ENCODE peak calls at places on chromosomes 11 and 22, in nine cellular contexts. S is heart left ventricle; O is RWPE1; X is B cell; W is endothelial cell; B is sigmoid colon; M is left ventricle myocardium inferior; T is CD8-positive, alpha-beta T cell; G is choroid plexus epithelial cell. D is an unnamed sample.

GRCh38 chr11:11622772-11623531 is 1.1 kb upstream of the GALNT18 start:
- DNase-seq in S (no peak), O (no peak), X (no peak), W (no peak), B (peak), M (no peak), T (no peak), G (no peak), D (no peak)

GRCh38 chr11:65311197-65311631 is 3.5 kb upstream of the CDC42EP2 start:
- DNase-seq in S (no peak), O (peak), X (no peak), W (no peak), B (no peak), M (no peak), T (no peak), G (no peak), D (no peak)

GRCh38 chr11:132444891-132445290 is 1074.5 kb downstream of the NTM start:
- DNase-seq in S (no peak), O (no peak), X (no peak), W (no peak), B (no peak), M (no peak), T (no peak), G (no peak), D (no peak)

GRCh38 chr11:132648841-132649240 is 883.5 kb downstream of the OPCML start:
- DNase-seq in S (no peak), O (no peak), X (no peak), W (no peak), B (no peak), M (no peak), T (no peak), G (no peak), D (no peak)

GRCh38 chr11:113016905-113017304 is 55.7 kb downstream of the NCAM1 start:
- DNase-seq in S (no peak), O (no peak), X (no peak), W (no peak), B (no peak), M (no peak), T (no peak), G (no peak), D (no peak)

GRCh38 chr11:96254854-96255253 is 88.1 kb downstream of the MAML2 start:
- DNase-seq in S (no peak), O (no peak), X (no peak), W (no peak), B (no peak), M (no peak), T (no peak), G (no peak), D (no peak)

GRCh38 chr11:62539238-62539925 is 7.2 kb downstream of the AHNAK start:
- DNase-seq in S (peak), O (peak), X (no peak), W (no peak), B (peak), M (peak), T (peak), G (peak), D (peak)

GRCh38 chr22:38413085-38414008 is 41.7 kb downstream of the KCNJ4 start:
- DNase-seq in S (peak), O (no peak), X (no peak), W (no peak), B (peak), M (peak), T (peak), G (no peak), D (no peak)

GRCh38 chr11:71207563-71207962 is 44.8 kb downstream of the SHANK2 start:
- DNase-seq in S (no peak), O (no peak), X (no peak), W (no peak), B (peak), M (no peak), T (no peak), G (no peak), D (no peak)

GRCh38 chr11:44016129-44016528 is 31.7 kb upstream of the ACCSL start:
- DNase-seq in S (peak), O (no peak), X (no peak), W (no peak), B (peak), M (peak), T (no peak), G (peak), D (no peak)

DNA sequence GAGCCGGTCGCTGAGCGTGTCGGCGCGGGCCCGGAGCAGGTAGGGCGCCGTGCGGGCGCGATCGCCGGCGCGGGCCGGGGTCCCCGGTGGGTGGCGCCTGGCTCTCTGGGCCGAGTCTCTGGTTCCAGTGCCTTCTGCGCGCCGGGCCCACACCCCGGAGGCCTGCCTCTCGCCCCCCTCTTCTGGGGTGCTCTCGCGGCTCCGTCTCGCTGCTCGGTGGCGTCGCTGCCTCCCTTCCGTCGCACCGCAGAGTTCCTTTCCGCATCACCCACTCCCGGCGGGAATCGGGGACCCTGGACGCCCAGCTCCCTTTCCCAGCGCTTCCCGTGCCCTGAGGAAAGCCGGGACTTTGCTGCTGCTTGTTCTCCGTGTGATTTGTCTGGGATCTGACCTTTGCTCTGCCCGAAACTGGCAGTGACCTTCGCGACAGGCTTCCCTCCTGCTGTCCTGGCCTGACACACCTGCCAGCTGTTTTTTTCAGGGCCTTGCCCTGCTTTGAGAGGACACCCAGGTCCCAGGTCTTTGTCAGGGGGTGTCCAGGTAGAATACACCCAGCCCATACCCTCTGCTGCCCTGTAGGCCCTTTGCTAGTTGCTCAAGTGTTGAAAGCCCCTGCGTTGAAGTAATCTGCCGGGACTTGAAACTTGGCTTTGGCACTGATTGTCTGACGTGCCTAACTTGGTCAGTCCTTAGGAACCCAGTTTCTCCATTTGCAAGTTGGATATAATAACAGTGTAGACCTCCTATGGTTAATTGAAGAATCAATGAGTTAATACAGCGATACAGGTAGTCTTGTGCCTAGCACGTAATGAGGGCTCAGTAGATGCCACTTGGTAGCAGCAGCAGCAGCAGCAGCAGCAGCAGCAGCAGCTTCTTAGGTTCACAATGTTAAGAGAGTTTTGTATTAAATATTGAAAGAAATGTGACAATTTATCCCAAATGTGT is 791 bp downstream of the FDX1 start:
- DNase-seq in S (peak), O (no peak), X (peak), W (no peak), B (peak), M (no peak), T (peak), G (peak), D (peak)
- TF ChIP-seq CTCF in S (no peak), O (peak), X (peak), W (peak), B (no peak), M (peak), T (no peak), G (no peak), D (no peak)

DNA sequence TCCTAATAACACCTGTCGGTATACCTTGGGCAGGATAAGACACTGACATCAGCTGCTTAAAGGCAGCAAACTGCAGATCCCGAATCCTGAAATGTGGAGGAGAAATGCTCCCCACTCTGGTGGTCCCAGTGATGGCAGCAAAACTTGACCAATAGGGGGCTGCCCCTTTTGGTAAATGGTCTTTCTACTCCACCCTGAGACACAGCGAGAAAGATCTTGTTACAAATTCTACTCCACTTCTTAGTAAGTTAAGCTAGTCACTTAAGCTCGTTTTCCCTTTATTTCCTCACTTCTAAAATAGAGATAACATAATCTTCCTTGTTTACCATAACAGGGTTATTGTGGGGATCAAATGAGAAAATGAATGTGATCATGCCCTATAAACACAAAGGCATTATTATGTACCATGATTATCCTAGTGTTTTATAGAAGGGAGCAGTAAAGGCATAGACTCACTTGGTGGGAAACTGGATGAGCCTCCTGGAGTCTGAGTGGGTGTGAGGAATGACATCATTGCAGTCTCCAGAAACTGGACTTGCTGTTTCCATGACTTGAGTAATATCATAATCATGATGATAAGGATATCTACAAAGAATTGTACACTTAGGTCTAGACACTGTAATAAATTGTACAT is 50.9 kb downstream of the ENDOD1 start:
- DNase-seq in S (no peak), O (no peak), X (no peak), W (no peak), B (no peak), M (no peak), T (no peak), G (peak), D (no peak)
- TF ChIP-seq CTCF in S (no peak), O (no peak), X (no peak), W (no peak), B (no peak), M (no peak), T (no peak), G (no peak), D (no peak)

GRCh38 chr22:22103078-22103593 is 120.5 kb upstream of the TOP3B start:
- DNase-seq in S (no peak), O (no peak), X (no peak), W (peak), B (no peak), M (no peak), T (peak), G (peak), D (no peak)
- TF ChIP-seq CTCF in S (no peak), O (no peak), X (peak), W (peak), B (no peak), M (peak), T (no peak), G (peak), D (peak)

DNA sequence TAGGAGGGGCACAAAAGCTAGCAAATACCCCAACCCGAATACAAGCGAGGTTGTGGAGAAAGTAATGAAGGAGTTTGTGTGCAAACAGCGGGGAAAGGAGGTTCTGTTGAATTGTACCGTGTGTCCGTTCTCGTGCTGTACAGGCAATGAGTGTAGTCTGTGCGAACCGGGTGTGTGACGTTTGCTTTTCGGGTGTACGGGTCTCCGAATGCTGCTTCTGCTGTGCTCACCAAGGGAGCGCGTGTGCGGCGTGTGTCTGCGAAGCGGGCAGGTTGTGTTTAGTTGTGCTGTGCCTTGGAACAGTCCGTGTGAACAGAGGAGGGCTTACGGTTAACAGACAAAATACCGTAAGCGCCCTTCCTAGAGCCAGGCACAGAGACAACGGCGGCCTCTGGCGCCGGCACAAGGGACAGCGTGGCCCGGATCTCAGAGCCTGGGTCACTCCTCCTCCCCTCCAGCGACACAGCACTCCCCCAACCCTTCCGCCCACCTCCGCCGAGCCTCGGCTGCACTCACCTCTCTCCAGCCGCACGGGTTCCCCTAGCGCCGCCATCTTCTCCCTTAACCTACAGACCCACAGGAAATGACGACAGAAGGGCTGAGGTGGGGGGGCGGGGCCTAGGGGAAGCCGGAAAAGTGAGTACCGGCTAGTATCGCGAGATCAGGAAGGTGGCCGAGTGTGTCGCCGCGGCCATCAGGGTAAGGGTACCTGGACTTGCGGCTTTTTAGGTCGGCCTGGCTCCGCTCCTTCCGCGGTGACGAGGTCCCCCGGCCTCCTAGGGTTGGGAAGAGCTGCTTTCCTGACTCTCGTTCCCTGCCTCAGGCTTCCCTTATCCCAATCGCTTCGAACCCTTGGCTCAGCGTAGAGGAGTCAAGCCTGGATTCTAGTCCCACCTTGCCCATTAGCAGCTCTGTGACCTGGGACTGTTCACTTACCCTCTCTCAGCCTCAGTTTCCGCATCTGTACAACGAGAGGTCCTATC is at the start of gene LIN7C:
- DNase-seq in S (peak), O (peak), X (peak), W (peak), B (peak), M (peak), T (peak), G (peak), D (peak)
- TF ChIP-seq CTCF in S (peak), O (no peak), X (no peak), W (no peak), B (no peak), M (peak), T (peak), G (peak), D (no peak)

GRCh38 chr11:101974255-101974654 is 57.9 kb upstream of the ANGPTL5 start:
- DNase-seq in S (no peak), O (no peak), X (no peak), W (no peak), B (no peak), M (no peak), T (no peak), G (peak), D (no peak)
- TF ChIP-seq CTCF in S (no peak), O (no peak), X (no peak), W (no peak), B (no peak), M (no peak), T (no peak), G (peak), D (no peak)

GRCh38 chr22:22486132-22486899 is 22.2 kb downstream of the ZNF280B start:
- DNase-seq in S (no peak), O (no peak), X (no peak), W (no peak), B (no peak), M (no peak), T (no peak), G (no peak), D (no peak)
- TF ChIP-seq CTCF in S (no peak), O (no peak), X (no peak), W (no peak), B (no peak), M (no peak), T (no peak), G (no peak), D (no peak)

DNA sequence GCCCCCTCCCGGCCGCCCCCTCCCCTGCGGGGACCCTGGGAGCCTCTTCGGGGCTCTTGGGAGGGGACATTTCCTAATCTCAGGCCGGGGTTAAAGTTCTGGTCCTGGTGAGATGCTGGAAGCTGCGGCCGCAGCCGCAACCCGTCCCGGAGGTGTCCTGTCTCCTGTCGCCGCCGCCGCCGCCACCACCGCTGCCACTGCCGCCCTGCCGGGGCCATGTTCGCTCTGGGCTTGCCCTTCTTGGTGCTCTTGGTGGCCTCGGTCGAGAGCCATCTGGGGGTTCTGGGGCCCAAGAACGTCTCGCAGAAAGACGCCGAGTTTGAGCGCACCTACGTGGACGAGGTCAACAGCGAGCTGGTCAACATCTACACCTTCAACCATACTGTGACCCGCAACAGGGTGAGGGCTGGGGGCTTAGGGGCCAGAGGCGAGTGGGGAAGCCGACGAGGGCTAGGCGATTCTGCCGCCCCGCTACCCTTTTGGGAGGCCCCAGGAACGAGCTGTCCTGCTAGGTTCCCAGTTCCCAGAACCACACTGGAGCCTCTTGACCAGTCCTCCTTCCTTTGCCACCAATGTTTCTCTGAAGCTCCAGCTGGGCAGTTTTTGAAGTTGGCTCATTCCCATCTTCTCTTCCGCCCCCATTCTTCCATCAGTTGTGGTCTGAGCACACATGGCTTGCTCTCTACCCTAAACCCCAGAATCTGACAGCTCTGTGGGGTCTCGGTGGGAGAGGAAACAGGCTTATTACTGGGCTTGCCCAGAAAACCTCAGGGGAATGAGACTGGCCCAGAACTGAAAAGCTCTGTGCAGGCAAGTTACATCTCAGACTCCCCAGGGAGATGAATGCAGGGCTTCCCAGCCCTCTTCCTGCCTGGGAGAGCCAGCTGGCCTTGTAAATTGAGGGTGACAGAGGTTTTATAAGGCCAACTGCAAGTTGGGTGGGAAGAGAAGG is 781 bp downstream of the SIDT2 start:
- DNase-seq in S (no peak), O (no peak), X (peak), W (peak), B (peak), M (peak), T (peak), G (peak), D (peak)
- TF ChIP-seq CTCF in S (no peak), O (no peak), X (no peak), W (no peak), B (no peak), M (no peak), T (no peak), G (no peak), D (no peak)